ENCODE peak calls at places on chromosomes 2 and 18, in five cellular contexts. B is vagina, Q is stomach, R is spleen, E is endothelial cell of umbilical vein. N is an unnamed sample.

GRCh38 chr2:121099329-121100318 is 185.4 kb downstream of the TFCP2L1 start:
- DNase-seq in E (no peak), Q (peak), B (no peak), R (peak), N (no peak)

GRCh38 chr18:65326831-65327230 is 424.0 kb upstream of the CDH7 start:
- DNase-seq in R (no peak), Q (no peak), E (no peak), B (no peak), N (no peak)

GRCh38 chr2:56749152-56749752 is 565.5 kb downstream of the CCDC85A start:
- DNase-seq in B (no peak), R (no peak), E (peak), Q (no peak), N (no peak)

GRCh38 chr18:70188113-70188512 is 17.4 kb downstream of the RTTN start:
- DNase-seq in Q (no peak), R (no peak), E (no peak), B (no peak), N (no peak)

GRCh38 chr2:74417763-74418162 is 3.7 kb downstream of the C2orf81 start:
- DNase-seq in R (no peak), E (no peak), Q (no peak), B (no peak), N (no peak)

GRCh38 chr18:7623681-7624080 is 56.6 kb downstream of the PTPRM start:
- DNase-seq in Q (no peak), E (no peak), B (no peak), R (no peak), N (no peak)

GRCh38 chr2:232483296-232483922 is 4.2 kb downstream of the ECEL1 start:
- DNase-seq in B (no peak), R (peak), Q (no peak), E (no peak), N (no peak)

GRCh38 chr2:100733344-100734187 is 86.4 kb upstream of the NPAS2 start:
- DNase-seq in R (no peak), E (peak), B (no peak), Q (no peak), N (peak)

GRCh38 chr2:221447310-221447709 is 124.8 kb downstream of the EPHA4 start:
- DNase-seq in B (no peak), Q (no peak), E (no peak), R (no peak), N (no peak)

GRCh38 chr18:28281400-28281799 is 104.5 kb upstream of the CDH2 start:
- DNase-seq in Q (no peak), E (no peak), R (no peak), B (no peak), N (no peak)

GRCh38 chr18:22349966-22350365 is 67.7 kb downstream of the CTAGE1 start:
- DNase-seq in R (no peak), B (no peak), Q (no peak), E (peak), N (no peak)

GRCh38 chr18:35076126-35076525 is 34.9 kb downstream of the MAPRE2 start:
- DNase-seq in Q (no peak), B (no peak), E (no peak), R (no peak), N (no peak)

GRCh38 chr2:125684256-125684655 is 971.7 kb upstream of the GYPC start:
- DNase-seq in R (no peak), E (no peak), Q (no peak), B (no peak), N (no peak)

GRCh38 chr18:11820697-11821096 is 30.5 kb upstream of the CHMP1B start:
- DNase-seq in B (no peak), Q (no peak), R (no peak), E (no peak), N (no peak)

GRCh38 chr2:134282638-134283400 is 28.9 kb downstream of the MGAT5 start:
- DNase-seq in Q (no peak), R (no peak), B (no peak), E (no peak), N (no peak)

GRCh38 chr2:95379616-95379925 is 22.9 kb upstream of the FAHD2A start:
- DNase-seq in B (no peak), Q (no peak), R (no peak), E (no peak), N (no peak)

GRCh38 chr2:190137561-190137960 is 75.0 kb upstream of the MSTN start:
- DNase-seq in E (no peak), R (no peak), B (no peak), Q (no peak), N (no peak)

GRCh38 chr2:72154386-72154785 is 6.7 kb upstream of the CYP26B1 start:
- DNase-seq in R (peak), Q (peak), B (peak), E (no peak), N (peak)

GRCh38 chr2:9139491-9140443 is 66.8 kb upstream of the ASAP2 start:
- DNase-seq in E (peak), R (peak), Q (peak), B (peak), N (peak)

GRCh38 chr2:32801741-32802140 is 145.0 kb upstream of the LTBP1 start:
- DNase-seq in E (no peak), Q (no peak), B (no peak), R (no peak), N (no peak)

GRCh38 chr18:44149706-44150105 is 531.0 kb upstream of the SETBP1 start:
- DNase-seq in Q (no peak), B (no peak), R (no peak), E (peak), N (no peak)

GRCh38 chr2:127064642-127065250 is 42.2 kb downstream of the BIN1 start:
- DNase-seq in B (peak), Q (peak), R (peak), E (peak), N (peak)

GRCh38 chr18:48803951-48804855 is 146.6 kb downstream of the SMAD7 start:
- DNase-seq in R (peak), E (no peak), Q (peak), B (no peak), N (peak)

GRCh38 chr18:79921984-79922965 is 29.2 kb downstream of the SLC66A2 start:
- DNase-seq in E (no peak), B (no peak), R (peak), Q (peak), N (peak)

GRCh38 chr2:134739879-134740301 is 21.1 kb upstream of the TMEM163 start:
- DNase-seq in Q (no peak), E (no peak), B (no peak), R (peak), N (no peak)

GRCh38 chr2:7392076-7392787 is 475.0 kb downstream of the RNF144A start:
- DNase-seq in Q (no peak), B (no peak), R (no peak), E (no peak), N (no peak)

GRCh38 chr2:64876137-64876647 is 113.0 kb upstream of the SLC1A4 start:
- DNase-seq in Q (no peak), R (no peak), B (no peak), E (peak), N (no peak)

DNA sequence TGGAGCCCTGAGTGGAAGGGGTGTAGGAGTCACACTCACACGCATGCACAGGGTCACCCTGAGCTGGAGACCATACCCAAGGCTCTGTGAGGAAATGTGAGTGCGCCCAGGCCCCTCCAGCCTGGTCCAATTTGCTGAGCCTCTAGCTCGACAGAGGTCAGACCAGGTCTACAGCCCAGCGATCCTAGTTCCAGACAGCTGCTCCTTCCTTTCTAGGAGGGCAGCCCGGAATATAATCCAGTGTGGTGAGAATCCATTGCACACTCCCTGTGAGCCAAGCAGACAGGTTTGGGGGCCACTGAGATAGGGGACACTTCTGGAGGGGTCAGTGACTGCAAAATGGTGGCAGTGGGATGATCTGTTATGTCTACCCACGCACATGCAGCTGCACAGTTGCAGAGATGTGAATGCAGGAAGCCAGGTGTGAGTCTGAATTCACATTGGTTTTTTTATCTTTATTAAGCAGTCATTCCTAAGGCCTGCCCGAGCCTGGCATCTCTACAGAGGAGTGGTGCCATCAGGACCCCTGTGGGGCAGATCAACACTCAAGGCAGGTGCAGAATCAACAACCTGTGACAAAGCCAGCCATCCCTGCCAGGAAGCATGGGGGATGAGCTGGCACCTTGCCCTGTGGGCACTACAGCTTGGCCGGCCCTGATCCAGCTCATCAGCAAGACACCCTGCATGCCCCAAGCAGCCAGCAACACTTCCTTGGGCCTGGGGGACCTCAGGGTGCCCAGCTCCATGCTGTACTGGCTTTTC is at the start of gene GPR148:
- DNase-seq in E (no peak), R (peak), Q (no peak), B (no peak), N (no peak)
- H3K4me3 ChIP-seq in E (no peak), R (peak), Q (peak), B (peak), N (peak)

GRCh38 chr2:38076250-38076709 is 329 bp upstream of the CYP1B1 start:
- DNase-seq in R (peak), B (no peak), Q (peak), E (peak), N (peak)
- TF ChIP-seq POLR2AphosphoS5 in R (peak), B (no peak), Q (no peak), E (no peak), N (no peak)

GRCh38 chr2:230658577-230658876 is 54.1 kb upstream of the CAB39 start:
- DNase-seq in Q (no peak), B (no peak), E (no peak), R (no peak), N (no peak)

GRCh38 chr2:230660294-230661060 is 52.2 kb upstream of the CAB39 start:
- DNase-seq in B (no peak), R (peak), E (no peak), Q (peak), N (peak)

GRCh38 chr2:230658877-230659652 is 53.6 kb upstream of the CAB39 start:
- DNase-seq in E (no peak), Q (no peak), B (no peak), R (no peak), N (no peak)

GRCh38 chr2:230657906-230658305 is 54.7 kb upstream of the CAB39 start:
- DNase-seq in B (no peak), R (no peak), E (no peak), Q (no peak), N (no peak)

GRCh38 chr2:230657462-230657861 is 55.2 kb upstream of the CAB39 start:
- DNase-seq in R (no peak), B (no peak), Q (no peak), E (no peak), N (no peak)
- TF ChIP-seq POLR2A in R (no peak), B (no peak), Q (no peak), E (no peak), N (no peak)

GRCh38 chr2:53752385-53752784 is 15.2 kb upstream of the CHAC2 start:
- DNase-seq in E (no peak), B (no peak), Q (no peak), R (no peak), N (no peak)

GRCh38 chr2:53753036-53753435 is 14.6 kb upstream of the CHAC2 start:
- DNase-seq in B (no peak), E (no peak), Q (no peak), R (no peak), N (no peak)

GRCh38 chr2:53750369-53750768 is 17.2 kb upstream of the CHAC2 start:
- DNase-seq in Q (no peak), R (no peak), E (no peak), B (no peak), N (no peak)

GRCh38 chr2:53755022-53755630 is 12.5 kb upstream of the CHAC2 start:
- DNase-seq in Q (peak), E (no peak), B (no peak), R (no peak), N (peak)

DNA sequence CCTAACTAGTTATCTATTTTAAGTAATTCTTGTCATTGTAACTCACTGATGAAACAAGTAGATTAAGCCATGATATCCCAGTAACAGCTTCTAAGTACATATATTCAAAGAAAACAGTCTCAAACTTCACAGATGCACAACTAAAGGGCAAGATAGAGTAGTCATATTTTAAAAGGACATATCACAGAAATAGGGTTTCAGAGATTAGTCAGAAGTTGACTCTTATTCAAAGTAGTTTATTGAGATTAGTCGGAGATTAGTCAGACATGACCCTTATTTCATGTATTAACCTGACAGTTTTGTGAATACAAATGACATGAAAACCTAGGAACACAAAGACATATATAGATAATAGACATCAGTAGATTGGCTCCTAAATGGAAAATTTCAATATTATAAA is 15.9 kb upstream of the CHAC2 start:
- DNase-seq in Q (no peak), R (no peak), E (peak), B (no peak), N (no peak)
- H3K4me3 ChIP-seq in Q (no peak), R (no peak), E (no peak), B (no peak), N (no peak)

GRCh38 chr2:113965228-113965627 is 75.3 kb downstream of the ACTR3 start:
- DNase-seq in B (no peak), E (no peak), R (no peak), Q (no peak), N (no peak)

GRCh38 chr2:113964436-113964835 is 74.5 kb downstream of the ACTR3 start:
- DNase-seq in E (no peak), R (no peak), Q (no peak), B (no peak), N (no peak)

GRCh38 chr2:113962692-113963480 is 73.0 kb downstream of the ACTR3 start:
- DNase-seq in B (no peak), Q (no peak), R (no peak), E (no peak), N (no peak)

GRCh38 chr2:113965644-113966043 is 75.8 kb downstream of the ACTR3 start:
- DNase-seq in Q (no peak), E (peak), R (no peak), B (no peak), N (no peak)

DNA sequence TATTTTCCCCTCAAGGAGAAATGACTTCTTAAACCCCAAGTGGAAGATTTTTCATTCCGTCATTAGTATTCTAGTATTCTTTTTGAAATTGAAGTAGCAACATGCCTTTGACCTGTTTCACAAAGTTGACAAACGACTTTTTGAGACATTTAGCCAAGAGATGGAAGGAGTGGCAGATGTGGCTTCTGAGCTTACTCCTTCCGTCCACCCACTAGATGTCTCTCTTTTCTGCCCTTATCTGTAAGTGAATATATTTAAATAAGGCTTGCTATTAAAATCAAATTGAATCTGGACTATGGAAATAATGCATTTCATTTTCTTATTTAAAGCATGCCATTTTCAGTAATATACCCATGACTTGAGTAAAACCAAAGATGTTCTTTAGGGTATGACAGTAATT is 74.1 kb downstream of the ACTR3 start:
- DNase-seq in Q (no peak), B (no peak), E (no peak), R (no peak), N (no peak)
- TF ChIP-seq POLR2AphosphoS5 in Q (no peak), B (no peak), E (no peak), R (no peak), N (no peak)

GRCh38 chr2:85601771-85602475 is 575 bp downstream of the TMEM150A start:
- DNase-seq in B (no peak), R (peak), Q (peak), E (no peak), N (peak)

GRCh38 chr2:85600951-85601770 is 1.3 kb downstream of the TMEM150A start:
- DNase-seq in E (no peak), B (no peak), R (peak), Q (no peak), N (no peak)

GRCh38 chr2:85600235-85600575 is 2.3 kb downstream of the TMEM150A start:
- DNase-seq in B (no peak), E (no peak), Q (no peak), R (peak), N (no peak)

GRCh38 chr2:85604568-85605339 is 2.3 kb upstream of the TMEM150A start:
- DNase-seq in Q (no peak), E (no peak), B (no peak), R (no peak), N (no peak)

GRCh38 chr2:85602476-85603234 is at the start of gene TMEM150A:
- DNase-seq in E (peak), R (peak), B (no peak), Q (peak), N (peak)
- TF ChIP-seq POLR2A in E (peak), R (peak), B (no peak), Q (no peak), N (peak)

GRCh38 chr2:201765799-201766198 is 14.9 kb downstream of the ALS2 start:
- DNase-seq in E (no peak), Q (no peak), R (no peak), B (no peak), N (no peak)
- H3K4me3 ChIP-seq in E (no peak), Q (no peak), R (no peak), B (no peak), N (no peak)

GRCh38 chr2:230793573-230794359 is 71.0 kb upstream of the ITM2C start:
- DNase-seq in R (peak), B (peak), Q (peak), E (peak), N (no peak)
- TF ChIP-seq POLR2AphosphoS5 in R (no peak), B (peak), Q (peak), E (peak), N (peak)